ENCODE peak calls at places on chromosomes 1 and 21, in seven cellular contexts. E is HFF-Myc, X is progenitor cell of endocrine pancreas, M is HL-60, K is lower leg skin, Y is AG04450, N is cardiac muscle cell. J is an unnamed sample.

GRCh38 chr1:203860396-203860951 is 925 bp upstream of the SNRPE start:
- DNase-seq in E (no peak), X (no peak), M (no peak), K (no peak), Y (no peak), N (peak), J (no peak)

GRCh38 chr1:236156512-236157208 is 14.3 kb downstream of the GPR137B start:
- DNase-seq in E (no peak), X (no peak), M (peak), K (peak), Y (no peak), N (no peak), J (peak)

GRCh38 chr1:184300446-184300845 is 86.4 kb upstream of the C1orf21 start:
- DNase-seq in E (no peak), X (no peak), M (no peak), K (no peak), Y (peak), N (no peak), J (no peak)

GRCh38 chr21:32516729-32517649 is 68.3 kb downstream of the TCP10L start:
- DNase-seq in E (peak), X (no peak), M (peak), K (no peak), Y (peak), N (no peak), J (no peak)

GRCh38 chr21:31143021-31143420 is 104.7 kb upstream of the KRTAP19-8 start:
- DNase-seq in E (no peak), X (no peak), M (no peak), K (no peak), Y (no peak), N (no peak), J (no peak)

GRCh38 chr1:51906306-51907078 is 28.0 kb upstream of the NRDC start:
- DNase-seq in E (peak), X (no peak), M (no peak), K (no peak), Y (peak), N (no peak), J (no peak)

GRCh38 chr1:19429611-19430010 is 55.7 kb downstream of the CAPZB start:
- DNase-seq in E (no peak), X (no peak), M (no peak), K (no peak), Y (no peak), N (no peak), J (no peak)

GRCh38 chr1:115255154-115255553 is 82.9 kb downstream of the NGF start:
- DNase-seq in E (no peak), X (no peak), M (no peak), K (no peak), Y (no peak), N (no peak), J (no peak)

GRCh38 chr1:232793944-232794343 is 11.3 kb upstream of the MAP10 start:
- DNase-seq in E (peak), X (no peak), M (peak), K (no peak), Y (peak), N (no peak), J (no peak)

GRCh38 chr1:230160957-230161771 is 94.1 kb downstream of the GALNT2 start:
- DNase-seq in E (no peak), X (no peak), M (no peak), K (peak), Y (no peak), N (no peak), J (no peak)

GRCh38 chr1:21631944-21632887 is 36.9 kb downstream of the RAP1GAP start:
- DNase-seq in E (no peak), X (no peak), M (no peak), K (no peak), Y (no peak), N (no peak), J (no peak)

GRCh38 chr1:104467590-104467989 is 717.9 kb downstream of the AMY1C start:
- DNase-seq in E (no peak), X (no peak), M (no peak), K (no peak), Y (no peak), N (no peak), J (no peak)

GRCh38 chr1:16155537-16156410 is at the start of gene EPHA2:
- DNase-seq in E (peak), X (peak), M (peak), K (peak), Y (peak), N (peak), J (no peak)

GRCh38 chr1:237859014-237859413 is 31.7 kb downstream of the ZP4 start:
- DNase-seq in E (no peak), X (no peak), M (no peak), K (no peak), Y (no peak), N (no peak), J (no peak)

GRCh38 chr1:240765732-240766363 is 153.9 kb upstream of the GREM2 start:
- DNase-seq in E (peak), X (no peak), M (no peak), K (no peak), Y (peak), N (no peak), J (no peak)

GRCh38 chr1:10641976-10642375 is 154.5 kb downstream of the CASZ1 start:
- DNase-seq in E (no peak), X (no peak), M (no peak), K (no peak), Y (no peak), N (no peak), J (no peak)

GRCh38 chr1:241630899-241631298 is 9.3 kb downstream of the CHML start:
- DNase-seq in E (no peak), X (no peak), M (no peak), K (no peak), Y (no peak), N (no peak), J (no peak)

GRCh38 chr1:42931108-42931539 is 27.5 kb downstream of the SLC2A1 start:
- DNase-seq in E (no peak), X (no peak), M (peak), K (peak), Y (no peak), N (peak), J (no peak)

GRCh38 chr1:162062542-162063015 is 6.9 kb upstream of the NOS1AP start:
- DNase-seq in E (peak), X (no peak), M (no peak), K (no peak), Y (peak), N (peak), J (no peak)

GRCh38 chr1:161905269-161905884 is 118.3 kb downstream of the OLFML2B start:
- DNase-seq in E (no peak), X (no peak), M (no peak), K (no peak), Y (no peak), N (peak), J (no peak)

GRCh38 chr1:238187575-238187949 is 296.8 kb upstream of the ZP4 start:
- DNase-seq in E (no peak), X (no peak), M (no peak), K (no peak), Y (no peak), N (no peak), J (no peak)

GRCh38 chr1:13812456-13813397 is 112.7 kb downstream of the PRDM2 start:
- DNase-seq in E (no peak), X (no peak), M (no peak), K (no peak), Y (no peak), N (no peak), J (peak)

GRCh38 chr1:231527586-231528174 is 789 bp upstream of the TSNAX start:
- DNase-seq in E (no peak), X (no peak), M (no peak), K (no peak), Y (no peak), N (no peak), J (no peak)

GRCh38 chr1:167520711-167521206 is 2.4 kb upstream of the CD247 start:
- DNase-seq in E (no peak), X (no peak), M (no peak), K (no peak), Y (no peak), N (no peak), J (no peak)

GRCh38 chr1:35642472-35642955 is 1.2 kb upstream of the PSMB2 start:
- DNase-seq in E (no peak), X (no peak), M (no peak), K (peak), Y (no peak), N (no peak), J (no peak)

GRCh38 chr1:160162936-160163335 is 11.5 kb downstream of the ATP1A4 start:
- DNase-seq in E (no peak), X (no peak), M (no peak), K (no peak), Y (no peak), N (no peak), J (no peak)

GRCh38 chr1:160163612-160164011 is 12.2 kb downstream of the ATP1A4 start:
- DNase-seq in E (no peak), X (no peak), M (no peak), K (peak), Y (no peak), N (no peak), J (no peak)

GRCh38 chr1:160159846-160160245 is 8.4 kb downstream of the ATP1A4 start:
- DNase-seq in E (no peak), X (no peak), M (no peak), K (no peak), Y (no peak), N (no peak), J (no peak)

GRCh38 chr1:160164121-160164520 is 12.7 kb downstream of the ATP1A4 start:
- DNase-seq in E (no peak), X (no peak), M (no peak), K (peak), Y (no peak), N (no peak), J (no peak)

DNA sequence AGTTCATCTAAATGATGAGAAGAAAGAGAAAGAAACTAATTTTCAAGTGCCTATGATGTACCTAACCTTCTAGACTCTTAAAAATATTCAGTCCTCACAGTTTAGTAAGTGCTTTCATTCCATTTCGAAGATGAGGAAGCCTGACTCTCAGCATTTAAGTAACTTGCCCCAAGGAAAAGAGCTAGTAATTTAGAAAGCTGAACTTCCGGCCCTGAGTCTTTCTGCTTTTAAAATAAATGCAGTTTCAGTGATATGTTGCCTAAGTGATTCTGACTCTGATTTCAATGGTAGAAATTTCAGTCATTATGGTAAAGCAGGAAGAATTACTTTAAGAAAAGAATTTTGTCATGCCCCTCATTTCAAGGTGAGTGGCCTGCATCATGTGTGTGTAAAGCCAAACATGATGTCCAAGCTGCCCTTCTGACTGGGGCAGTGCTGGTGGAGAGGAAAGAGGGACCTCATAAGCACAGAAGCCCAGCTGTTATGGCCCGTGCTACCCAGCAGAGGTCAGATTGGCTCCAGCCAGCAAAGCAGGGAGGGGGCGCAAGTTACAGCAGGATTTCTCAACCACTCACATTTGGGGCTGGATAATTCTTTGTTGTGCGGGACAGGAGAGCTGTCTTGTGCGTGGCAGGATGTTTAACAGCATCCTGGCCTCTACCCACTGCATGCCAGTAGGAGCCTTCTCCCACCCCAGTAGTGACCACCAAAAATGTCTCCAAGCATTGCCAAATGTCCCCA is 10.7 kb downstream of the ATP1A4 start:
- DNase-seq in E (no peak), X (no peak), M (no peak), K (peak), Y (no peak), N (peak), J (no peak)
- TF ChIP-seq CTCF in E (peak), X (peak), M (peak), K (no peak), Y (peak), N (peak), J (peak)

GRCh38 chr21:18951291-18952038 is 547.9 kb upstream of the TMPRSS15 start:
- DNase-seq in E (no peak), X (peak), M (peak), K (no peak), Y (no peak), N (peak), J (no peak)
- TF ChIP-seq CTCF in E (no peak), X (peak), M (peak), K (no peak), Y (no peak), N (no peak), J (peak)

GRCh38 chr1:210374600-210374953 is 45.9 kb downstream of the HHAT start:
- DNase-seq in E (no peak), X (no peak), M (no peak), K (no peak), Y (no peak), N (no peak), J (no peak)
- TF ChIP-seq CTCF in E (no peak), X (no peak), M (no peak), K (no peak), Y (no peak), N (no peak), J (peak)

GRCh38 chr1:204885288-204885711 is 14.6 kb downstream of the NFASC start:
- DNase-seq in E (no peak), X (no peak), M (no peak), K (no peak), Y (no peak), N (no peak), J (no peak)

GRCh38 chr1:204885790-204886189 is 15.1 kb downstream of the NFASC start:
- DNase-seq in E (no peak), X (no peak), M (no peak), K (no peak), Y (no peak), N (no peak), J (no peak)

GRCh38 chr1:204889681-204890373 is 19.2 kb downstream of the NFASC start:
- DNase-seq in E (no peak), X (no peak), M (no peak), K (no peak), Y (no peak), N (peak), J (no peak)

GRCh38 chr1:204887846-204888245 is 17.2 kb downstream of the NFASC start:
- DNase-seq in E (no peak), X (no peak), M (no peak), K (no peak), Y (no peak), N (no peak), J (no peak)

DNA sequence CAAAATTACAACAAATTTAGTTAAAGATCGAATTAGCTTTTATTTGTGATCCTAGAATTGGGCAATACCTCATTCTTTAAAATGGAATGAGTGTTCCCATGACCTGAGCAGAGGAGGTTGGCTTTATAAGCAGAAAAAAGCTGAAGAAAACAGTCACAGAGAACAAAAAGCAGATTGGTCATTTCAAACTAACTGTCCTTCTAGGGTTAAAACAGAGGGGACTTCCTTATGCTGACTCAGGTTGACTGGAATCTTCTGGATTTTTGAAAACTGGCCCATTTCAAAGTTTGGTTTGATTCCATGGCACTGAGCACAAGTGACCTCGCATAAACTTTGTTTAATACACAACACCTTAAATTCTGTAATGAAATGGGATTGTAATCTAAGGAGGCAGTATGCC is 17.6 kb downstream of the NFASC start:
- DNase-seq in E (no peak), X (no peak), M (no peak), K (no peak), Y (no peak), N (no peak), J (no peak)
- TF ChIP-seq CTCF in E (no peak), X (no peak), M (no peak), K (no peak), Y (no peak), N (no peak), J (no peak)

GRCh38 chr1:77219166-77219887 is at the start of gene PIGK:
- DNase-seq in E (peak), X (peak), M (peak), K (peak), Y (peak), N (peak), J (peak)
- TF ChIP-seq CTCF in E (no peak), X (no peak), M (no peak), K (no peak), Y (peak), N (no peak), J (peak)

GRCh38 chr1:185769136-185769535 is 34.9 kb downstream of the HMCN1 start:
- DNase-seq in E (no peak), X (no peak), M (no peak), K (no peak), Y (no peak), N (no peak), J (no peak)

GRCh38 chr1:185775505-185775904 is 41.3 kb downstream of the HMCN1 start:
- DNase-seq in E (no peak), X (no peak), M (no peak), K (no peak), Y (no peak), N (no peak), J (no peak)

GRCh38 chr1:185776521-185776920 is 42.3 kb downstream of the HMCN1 start:
- DNase-seq in E (no peak), X (no peak), M (no peak), K (no peak), Y (no peak), N (no peak), J (no peak)

DNA sequence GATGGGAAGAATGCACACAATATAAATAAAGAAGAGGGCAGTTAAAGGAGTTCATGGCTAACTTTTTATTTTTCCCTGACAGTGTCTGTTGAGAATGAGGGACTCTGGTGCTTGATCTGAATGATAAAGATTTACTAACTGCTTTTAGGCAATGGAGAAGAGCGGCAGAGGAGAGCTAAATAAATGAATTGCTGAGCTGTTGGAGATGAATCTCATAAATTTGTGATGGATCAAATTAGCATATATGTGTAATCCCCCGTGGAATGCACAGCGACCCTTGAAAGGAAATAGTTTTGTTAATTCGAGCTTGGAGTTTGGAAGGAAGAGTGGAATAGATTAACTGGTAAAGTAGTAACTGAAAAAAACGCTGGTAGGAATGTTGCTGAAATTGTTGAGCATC is 40.2 kb downstream of the HMCN1 start:
- DNase-seq in E (no peak), X (no peak), M (no peak), K (no peak), Y (no peak), N (no peak), J (no peak)
- TF ChIP-seq CTCF in E (no peak), X (no peak), M (no peak), K (no peak), Y (no peak), N (no peak), J (no peak)